ENCODE peak calls at places on chromosomes 11 and 22, in eight cellular contexts. M is IMR-90, Q is GM23338, B is GM23248, T is A549, G is mesenchymal stem cell, Y is neural progenitor cell, D is neuronal stem cell. O is an unnamed sample.

GRCh38 chr11:130633466-130633865 is 185.0 kb downstream of the ADAMTS15 start:
- DNase-seq in T (no peak), D (no peak), G (peak; percentile 24), B (peak; percentile 23), M (peak; percentile 67), Y (no peak), Q (no peak), O (no peak)

GRCh38 chr11:47308050-47308823 is 38.3 kb downstream of the MADD start:
- DNase-seq in M (no peak), Q (no peak), D (peak; percentile 36), B (no peak), T (no peak), G (no peak), Y (peak; percentile 76), O (no peak)

GRCh38 chr11:13169709-13170108 is 107.9 kb upstream of the BMAL1 start:
- DNase-seq in Y (no peak), M (peak; percentile 94), Q (no peak), D (no peak), T (no peak), B (peak; percentile 86), G (peak; percentile 65), O (peak; percentile 81)

GRCh38 chr22:49330421-49331222 is 497.1 kb downstream of the BRD1 start:
- DNase-seq in T (no peak), G (no peak), D (no peak), M (no peak), B (no peak), Y (no peak), Q (no peak), O (peak; percentile 81)

GRCh38 chr22:44704159-44705021 is 2.4 kb downstream of the PRR5 start:
- DNase-seq in Q (no peak), T (no peak), B (no peak), Y (no peak), D (no peak), G (no peak), M (no peak), O (peak; percentile 36)

GRCh38 chr11:67698247-67698646 is 23.8 kb upstream of the ALDH3B2 start:
- DNase-seq in B (peak; percentile 24), M (no peak), D (no peak), Q (peak; percentile 54), T (peak; percentile 34), G (peak; percentile 6), Y (no peak), O (no peak)

GRCh38 chr22:37256075-37256726 is 12.1 kb upstream of the RAC2 start:
- DNase-seq in M (no peak), B (no peak), D (no peak), T (no peak), Y (no peak), Q (no peak), G (no peak), O (no peak)

GRCh38 chr11:69088676-69089146 is 40.0 kb downstream of the TPCN2 start:
- DNase-seq in D (peak; percentile 65), M (peak; percentile 76), T (peak; percentile 97), Q (peak; percentile 95), G (peak; percentile 77), Y (peak; percentile 86), B (peak; percentile 80), O (peak; percentile 99)

GRCh38 chr22:16651217-16651616 is 58.6 kb upstream of the CCT8L2 start:
- DNase-seq in B (no peak), Q (peak; percentile 13), M (no peak), Y (no peak), G (no peak), D (no peak), T (no peak), O (no peak)

GRCh38 chr11:3132271-3132781 is 32.8 kb downstream of the OSBPL5 start:
- DNase-seq in Y (no peak), D (no peak), Q (no peak), T (no peak), G (no peak), M (no peak), B (no peak), O (peak; percentile 22)

GRCh38 chr11:67211656-67212436 is 54.4 kb upstream of the GRK2 start:
- DNase-seq in G (no peak), B (no peak), D (no peak), Q (no peak), Y (no peak), T (no peak), M (no peak), O (no peak)

GRCh38 chr11:117199061-117199915 is at the start of gene TAGLN:
- DNase-seq in D (peak; percentile 64), B (peak; percentile 93), M (peak; percentile 94), T (no peak), Y (peak; percentile 84), G (peak; percentile 85), Q (peak; percentile 95), O (peak; percentile 97)

GRCh38 chr11:117201516-117201866 is 2.3 kb downstream of the TAGLN start:
- DNase-seq in Q (no peak), G (no peak), T (no peak), Y (no peak), D (no peak), M (no peak), B (peak; percentile 30), O (peak; percentile 79)

GRCh38 chr11:117198613-117199012 is 557 bp upstream of the TAGLN start:
- DNase-seq in T (no peak), M (no peak), Y (no peak), B (no peak), Q (no peak), D (no peak), G (no peak), O (no peak)

GRCh38 chr11:117200813-117201515 is 1.8 kb downstream of the TAGLN start:
- DNase-seq in G (peak; percentile 45), Q (no peak), D (no peak), Y (no peak), T (no peak), M (peak; percentile 32), B (peak; percentile 25), O (peak; percentile 82)

DNA sequence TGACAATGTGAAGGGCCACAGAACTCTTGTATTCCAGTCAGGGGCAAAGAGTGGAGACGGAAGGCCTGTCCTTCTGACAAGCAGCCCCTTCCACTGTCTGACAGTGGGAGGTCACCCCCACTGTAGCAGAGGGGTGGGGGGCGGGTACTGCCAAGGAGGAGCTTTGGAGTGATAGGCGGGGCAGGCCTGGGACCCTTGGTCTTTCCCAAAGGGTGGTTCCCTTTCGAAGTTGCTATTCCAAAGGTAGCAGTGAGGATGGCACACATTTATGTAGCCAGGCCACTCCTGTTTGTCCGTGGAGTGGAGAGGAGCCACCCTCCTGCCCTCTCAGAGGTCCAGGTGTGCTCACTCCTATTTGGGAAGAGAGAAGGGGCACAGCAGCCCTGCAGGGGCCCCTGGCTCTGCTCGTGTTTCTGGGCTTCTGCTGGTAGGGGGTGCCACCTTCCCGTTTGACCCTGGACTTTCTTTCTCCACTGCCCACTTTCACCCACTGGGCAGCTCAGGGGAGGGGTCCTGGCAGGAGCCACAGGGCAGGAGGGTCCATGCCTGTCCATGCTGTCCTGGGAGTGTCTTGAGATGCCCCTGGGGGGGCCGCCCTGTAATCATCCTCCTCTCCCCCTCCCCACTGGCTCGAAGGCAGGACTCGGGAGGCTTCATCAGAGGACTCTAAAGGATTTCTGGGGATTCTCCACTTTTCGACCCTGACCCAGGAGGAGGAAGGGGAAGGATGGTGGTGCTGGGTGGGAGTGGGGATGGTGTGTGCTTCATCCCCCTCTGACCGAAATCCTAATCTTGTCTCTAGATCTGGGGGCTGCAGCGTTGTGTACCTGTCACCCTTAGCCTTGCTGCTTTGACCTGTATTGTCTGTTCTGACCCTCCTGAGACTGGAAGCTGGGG is 994 bp downstream of the TAGLN start:
- DNase-seq in G (no peak), M (no peak), D (no peak), Y (no peak), T (no peak), B (no peak), Q (no peak), O (peak; percentile 78)
- H3K4me3 ChIP-seq in G (peak overlapping the region; percentile 63), M (peak overlapping the region; percentile 49), D (peak overlapping the region; percentile 53), Y (no peak overlapping the region), T (no peak overlapping the region), B (peak overlapping the region; percentile 87), Q (peak overlapping the region; percentile 68), O (peak overlapping the region; percentile 96)

GRCh38 chr11:32851251-32851650 is 21.5 kb downstream of the PRRG4 start:
- DNase-seq in Q (no peak), D (no peak), T (no peak), M (no peak), B (no peak), Y (no peak), G (no peak), O (no peak)

GRCh38 chr11:32847511-32847910 is 17.8 kb downstream of the PRRG4 start:
- DNase-seq in B (no peak), G (no peak), M (no peak), Q (no peak), T (no peak), D (no peak), Y (no peak), O (no peak)

DNA sequence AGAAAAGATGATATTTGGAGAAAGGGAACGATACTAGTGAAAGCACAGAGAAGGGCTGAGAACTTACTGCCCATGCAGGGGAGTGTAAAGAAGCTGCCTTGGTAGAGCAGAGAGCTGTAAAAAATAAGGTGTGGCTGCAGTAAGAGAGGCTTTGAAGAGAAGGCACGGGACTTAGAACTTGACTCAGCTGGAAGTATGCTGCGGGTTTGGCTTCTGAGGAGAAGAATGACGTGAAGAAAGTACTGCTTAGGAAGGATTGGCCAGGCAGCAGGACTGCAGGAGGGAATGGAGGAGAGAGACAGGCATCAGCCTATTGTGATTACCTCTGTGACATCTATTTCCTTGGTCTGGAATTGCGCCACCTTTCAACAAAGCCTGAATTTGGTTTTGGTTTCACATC is 22.4 kb downstream of the PRRG4 start:
- DNase-seq in Q (no peak), T (no peak), B (peak; percentile 75), M (peak; percentile 16), D (no peak), Y (no peak), G (no peak), O (peak; percentile 80)
- H3K4me2 ChIP-seq in Q (no peak overlapping the region), T (peak overlapping the region; percentile 11), B (no peak overlapping the region), M (peak overlapping the region; percentile 72), D (no peak overlapping the region), Y (no peak overlapping the region), G (no peak overlapping the region), O (peak overlapping the region; percentile 47)

GRCh38 chr11:110015695-110016094 is 77.5 kb upstream of the ZC3H12C start:
- DNase-seq in D (no peak), G (no peak), Q (no peak), T (no peak), B (no peak), M (no peak), Y (no peak), O (no peak)
- H3K4me3 ChIP-seq in D (no peak overlapping the region), G (no peak overlapping the region), Q (no peak overlapping the region), T (no peak overlapping the region), B (no peak overlapping the region), M (no peak overlapping the region), Y (no peak overlapping the region), O (no peak overlapping the region)

GRCh38 chr11:17506942-17507341 is 30.3 kb upstream of the ABCC8 start:
- DNase-seq in B (no peak), Q (peak; percentile 11), T (no peak), M (no peak), Y (no peak), G (no peak), D (no peak), O (peak; percentile 60)

GRCh38 chr11:17504330-17505107 is 27.9 kb upstream of the ABCC8 start:
- DNase-seq in G (peak; percentile 64), B (peak; percentile 87), T (peak; percentile 83), Q (peak; percentile 89), D (peak; percentile 54), Y (peak; percentile 93), M (peak; percentile 57), O (peak; percentile 94)

GRCh38 chr11:17506314-17506713 is 29.7 kb upstream of the ABCC8 start:
- DNase-seq in M (no peak), T (no peak), D (no peak), Q (no peak), G (no peak), Y (no peak), B (no peak), O (peak; percentile 49)

GRCh38 chr11:17502630-17503029 is 26.0 kb upstream of the ABCC8 start:
- DNase-seq in Q (no peak), M (no peak), T (no peak), D (no peak), B (no peak), G (no peak), Y (no peak), O (peak; percentile 54)

GRCh38 chr11:17505146-17505545 is 28.5 kb upstream of the ABCC8 start:
- DNase-seq in D (no peak), Y (no peak), Q (no peak), G (no peak), M (no peak), B (no peak), T (no peak), O (no peak)
- H3K4me2 ChIP-seq in D (no peak overlapping the region), Y (no peak overlapping the region), Q (no peak overlapping the region), G (no peak overlapping the region), M (no peak overlapping the region), B (no peak overlapping the region), T (no peak overlapping the region), O (no peak overlapping the region)